ENCODE peak calls at places on chromosomes 1 and 21, in six cellular contexts. B is WTC11, R is HCT116, S is K562, Y is GM12878, C is H1. W is an unnamed sample.

GRCh38 chr1:82110366-82111254 is 309.9 kb downstream of the ADGRL2 start:
- DNase-seq in B (no peak), R (no peak), S (no peak), Y (no peak), C (no peak), W (no peak)

GRCh38 chr1:85617582-85618237 is 37.1 kb downstream of the CCN1 start:
- DNase-seq in B (no peak), R (no peak), S (no peak), Y (no peak), C (no peak), W (no peak)

GRCh38 chr1:114152211-114153050 is 1.2 kb downstream of the SYT6 start:
- DNase-seq in B (peak; percentile 57), R (no peak), S (no peak), Y (no peak), C (no peak), W (no peak)

GRCh38 chr1:179910934-179911333 is 28.8 kb downstream of the TOR1AIP1 start:
- DNase-seq in B (no peak), R (no peak), S (no peak), Y (no peak), C (no peak), W (no peak)

GRCh38 chr1:16605213-16605525 is 8.2 kb downstream of the NBPF1 start:
- DNase-seq in B (no peak), R (no peak), S (no peak), Y (no peak), C (no peak), W (no peak)

GRCh38 chr1:168737446-168737845 is 8.4 kb upstream of the DPT start:
- DNase-seq in B (no peak), R (no peak), S (no peak), Y (no peak), C (no peak), W (no peak)

GRCh38 chr1:44775078-44775929 is at the start of gene RPS8:
- DNase-seq in B (peak; percentile 93), R (peak; percentile 85), S (peak; percentile 99), Y (peak; percentile 74), C (peak; percentile 85), W (peak; percentile 91)

GRCh38 chr1:25554886-25555752 is 11.7 kb downstream of the LDLRAP1 start:
- DNase-seq in B (no peak), R (no peak), S (no peak), Y (no peak), C (no peak), W (no peak)

GRCh38 chr1:50796277-50796676 is 163.8 kb downstream of the FAF1 start:
- DNase-seq in B (no peak), R (no peak), S (no peak), Y (no peak), C (no peak), W (no peak)

GRCh38 chr1:55639051-55639450 is 423.9 kb upstream of the USP24 start:
- DNase-seq in B (no peak), R (no peak), S (no peak), Y (no peak), C (no peak), W (no peak)

GRCh38 chr1:46021046-46021822 is 111.2 kb downstream of the PIK3R3 start:
- DNase-seq in B (no peak), R (no peak), S (no peak), Y (no peak), C (no peak), W (no peak)

GRCh38 chr1:226548281-226549093 is at the start of gene STUM:
- DNase-seq in B (peak; percentile 42), R (no peak), S (no peak), Y (no peak), C (no peak), W (no peak)

GRCh38 chr1:247228133-247228532 is 27.7 kb upstream of the VN1R5 start:
- DNase-seq in B (no peak), R (no peak), S (peak; percentile 59), Y (no peak), C (no peak), W (no peak)

GRCh38 chr21:18840239-18840638 is 436.7 kb upstream of the TMPRSS15 start:
- DNase-seq in B (peak; percentile 12), R (peak; percentile 0), S (peak; percentile 27), Y (no peak), C (peak; percentile 7), W (no peak)

GRCh38 chr1:6447818-6448748 is 17.9 kb downstream of the TNFRSF25 start:
- DNase-seq in B (peak; percentile 98), R (peak; percentile 81), S (no peak), Y (no peak), C (peak; percentile 60), W (peak; percentile 81)
- TF ChIP-seq ATF3 in B (no peak), R (no peak), S (no peak), Y (no peak), C (no peak), W (no peak)

GRCh38 chr1:196660912-196661311 is 9.1 kb downstream of the CFH start:
- DNase-seq in B (no peak), R (peak; percentile 23), S (peak; percentile 47), Y (no peak), C (no peak), W (no peak)
- TF ChIP-seq ATF3 in B (no peak), R (no peak), S (no peak), Y (no peak), C (no peak), W (no peak)

GRCh38 chr1:228753933-228754332 is 18.7 kb downstream of the RHOU start:
- DNase-seq in B (no peak), R (no peak), S (no peak), Y (no peak), C (no peak), W (no peak)
- TF ChIP-seq ATF3 in B (no peak), R (no peak), S (no peak), Y (no peak), C (no peak), W (no peak)

GRCh38 chr1:203359010-203359571 is 8.2 kb upstream of the FMOD start:
- DNase-seq in B (no peak), R (no peak), S (no peak), Y (no peak), C (no peak), W (no peak)
- TF ChIP-seq ATF3 in B (no peak), R (no peak), S (no peak), Y (no peak), C (no peak), W (no peak)

W was measured in HepG2.